ENCODE peak calls at places on chromosomes 1 and 21, in five cellular contexts. Y, U, V, Q and R are unnamed samples.

GRCh38 chr1:205665216-205665757 is 15.0 kb downstream of the SLC45A3 start:
- DNase-seq in Y (no peak), U (no peak), V (no peak), Q (no peak), R (no peak)

GRCh38 chr1:18707696-18708257 is 77.1 kb downstream of the PAX7 start:
- DNase-seq in Y (no peak), U (no peak), V (no peak), Q (no peak), R (no peak)

GRCh38 chr1:110555807-110556470 is 37.0 kb upstream of the KCNA10 start:
- DNase-seq in Y (no peak), U (no peak), V (no peak), Q (no peak), R (no peak)

GRCh38 chr1:16118706-16119105 is 37.2 kb downstream of the EPHA2 start:
- DNase-seq in Y (no peak), U (no peak), V (no peak), Q (no peak), R (no peak)

GRCh38 chr1:1291611-1292441 is 11.6 kb downstream of the SCNN1D start:
- DNase-seq in Y (peak), U (no peak), V (peak), Q (peak), R (peak)

GRCh38 chr1:19110266-19110927 is 99.7 kb downstream of the UBR4 start:
- DNase-seq in Y (peak), U (no peak), V (no peak), Q (no peak), R (no peak)

GRCh38 chr21:36388835-36389234 is 3.6 kb downstream of the CHAF1B start:
- DNase-seq in Y (no peak), U (no peak), V (no peak), Q (no peak), R (no peak)

GRCh38 chr21:42222821-42223390 is 4.0 kb downstream of the ABCG1 start:
- DNase-seq in Y (no peak), U (no peak), V (no peak), Q (no peak), R (no peak)

GRCh38 chr1:153957744-153958110 is 685 bp downstream of the CRTC2 start:
- DNase-seq in Y (no peak), U (no peak), V (peak), Q (no peak), R (no peak)

GRCh38 chr1:175152006-175152652 is 40.4 kb downstream of the KIAA0040 start:
- DNase-seq in Y (no peak), U (no peak), V (peak), Q (peak), R (peak)

GRCh38 chr1:24830680-24831272 is 85.5 kb downstream of the CLIC4 start:
- DNase-seq in Y (peak), U (no peak), V (peak), Q (no peak), R (no peak)

GRCh38 chr1:70153739-70154138 is 51.6 kb downstream of the LRRC40 start:
- DNase-seq in Y (no peak), U (no peak), V (no peak), Q (no peak), R (no peak)

GRCh38 chr1:40030528-40031135 is 9.9 kb upstream of the CAP1 start:
- DNase-seq in Y (peak), U (no peak), V (no peak), Q (no peak), R (no peak)

GRCh38 chr1:172917972-172918371 is 132.8 kb downstream of the TNFSF18 start:
- DNase-seq in Y (peak), U (no peak), V (no peak), Q (no peak), R (no peak)

GRCh38 chr1:30305519-30305918 is 417.9 kb downstream of the MATN1 start:
- DNase-seq in Y (no peak), U (no peak), V (no peak), Q (no peak), R (no peak)

GRCh38 chr1:67159233-67159632 is 7.0 kb upstream of the IL23R start:
- DNase-seq in Y (no peak), U (no peak), V (no peak), Q (no peak), R (no peak)

GRCh38 chr1:97791251-97791650 is 129.6 kb downstream of the DPYD start:
- DNase-seq in Y (no peak), U (no peak), V (peak), Q (no peak), R (no peak)

GRCh38 chr1:153534933-153535663 is 693 bp downstream of the S100A6 start:
- DNase-seq in Y (no peak), U (no peak), V (no peak), Q (no peak), R (no peak)

GRCh38 chr1:154423303-154423987 is 18.3 kb downstream of the IL6R start:
- DNase-seq in Y (no peak), U (no peak), V (no peak), Q (no peak), R (no peak)

GRCh38 chr1:211613108-211613947 is 34.4 kb upstream of the SLC30A1 start:
- DNase-seq in Y (peak), U (peak), V (no peak), Q (no peak), R (no peak)

GRCh38 chr1:19234224-19234623 is 17.1 kb downstream of the EMC1 start:
- DNase-seq in Y (no peak), U (no peak), V (no peak), Q (no peak), R (no peak)

GRCh38 chr1:177012342-177012741 is 152.2 kb downstream of the ASTN1 start:
- DNase-seq in Y (no peak), U (no peak), V (no peak), Q (no peak), R (no peak)

GRCh38 chr1:214228976-214229375 is 52.0 kb upstream of the SMYD2 start:
- DNase-seq in Y (no peak), U (no peak), V (no peak), Q (no peak), R (no peak)

GRCh38 chr1:9328201-9328600 is 35.5 kb downstream of the SPSB1 start:
- DNase-seq in Y (no peak), U (no peak), V (no peak), Q (no peak), R (no peak)

GRCh38 chr1:43414634-43415223 is 25.0 kb downstream of the SZT2 start:
- DNase-seq in Y (no peak), U (no peak), V (peak), Q (peak), R (peak)

GRCh38 chr1:235831148-235831547 is 35.6 kb downstream of the LYST start:
- DNase-seq in Y (peak), U (no peak), V (peak), Q (no peak), R (no peak)

GRCh38 chr1:150165622-150166612 is 16.2 kb downstream of the PLEKHO1 start:
- DNase-seq in Y (no peak), U (no peak), V (peak), Q (peak), R (peak)

GRCh38 chr1:208475951-208476824 is 232.0 kb upstream of the PLXNA2 start:
- DNase-seq in Y (no peak), U (no peak), V (no peak), Q (no peak), R (no peak)

GRCh38 chr1:243996223-243996622 is 54.9 kb upstream of the ZBTB18 start:
- DNase-seq in Y (no peak), U (no peak), V (no peak), Q (no peak), R (no peak)

GRCh38 chr1:10635385-10635896 is 160.7 kb downstream of the PEX14 start:
- DNase-seq in Y (no peak), U (no peak), V (no peak), Q (no peak), R (no peak)

GRCh38 chr1:89821322-89822108 is 683 bp downstream of the LRRC8D start:
- DNase-seq in Y (no peak), U (no peak), V (peak), Q (peak), R (peak)

GRCh38 chr1:21861602-21862429 is 49.8 kb downstream of the LDLRAD2 start:
- DNase-seq in Y (peak), U (no peak), V (no peak), Q (no peak), R (no peak)

GRCh38 chr21:41622831-41623548 is 115.0 kb upstream of the TMPRSS2 start:
- DNase-seq in Y (no peak), U (no peak), V (no peak), Q (no peak), R (no peak)

GRCh38 chr1:94754570-94754969 is 65.6 kb upstream of the SLC44A3 start:
- DNase-seq in Y (no peak), U (no peak), V (no peak), Q (no peak), R (no peak)

GRCh38 chr1:156889802-156890585 is 3.5 kb upstream of the PEAR1 start:
- DNase-seq in Y (peak), U (no peak), V (peak), Q (peak), R (peak)

GRCh38 chr21:16968436-16968835 is 544.4 kb upstream of the CXADR start:
- DNase-seq in Y (no peak), U (no peak), V (no peak), Q (no peak), R (no peak)

GRCh38 chr1:245953876-245954660 is 553.0 kb downstream of the SMYD3 start:
- DNase-seq in Y (no peak), U (no peak), V (peak), Q (no peak), R (no peak)

GRCh38 chr1:171754381-171754705 is 12.5 kb upstream of the VAMP4 start:
- DNase-seq in Y (no peak), U (no peak), V (no peak), Q (no peak), R (no peak)

GRCh38 chr1:91895832-91896556 is 10.0 kb upstream of the TGFBR3 start:
- DNase-seq in Y (no peak), U (no peak), V (no peak), Q (no peak), R (no peak)

GRCh38 chr1:91901231-91901630 is 15.3 kb upstream of the TGFBR3 start:
- DNase-seq in Y (no peak), U (no peak), V (no peak), Q (no peak), R (no peak)

GRCh38 chr1:91900538-91900937 is 14.6 kb upstream of the TGFBR3 start:
- DNase-seq in Y (peak), U (no peak), V (no peak), Q (no peak), R (no peak)

GRCh38 chr1:91894036-91894761 is 8.2 kb upstream of the TGFBR3 start:
- DNase-seq in Y (no peak), U (no peak), V (no peak), Q (no peak), R (no peak)

DNA sequence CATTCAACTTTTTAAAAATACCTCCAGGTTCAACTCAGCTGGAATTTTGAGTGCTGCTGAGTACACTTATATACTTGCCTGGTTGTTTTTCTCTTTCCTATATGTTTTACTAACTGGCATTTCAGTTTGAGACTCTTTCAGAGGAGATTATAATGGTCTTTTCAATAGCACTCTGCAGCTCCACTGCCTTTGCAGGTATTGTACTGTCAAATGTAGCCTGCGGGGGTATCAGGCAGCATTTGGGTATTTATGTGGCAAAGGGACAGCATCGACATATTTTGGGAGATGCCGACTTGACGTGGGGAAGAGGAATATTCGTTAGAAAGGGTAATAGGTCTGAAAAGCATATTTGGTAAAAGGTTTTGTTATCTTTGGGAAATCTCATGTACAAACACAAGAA is 11.1 kb upstream of the TGFBR3 start:
- DNase-seq in Y (no peak), U (no peak), V (no peak), Q (no peak), R (no peak)
- TF ChIP-seq CTCF in Y (no peak), U (no peak), V (no peak), Q (no peak), R (no peak)

DNA sequence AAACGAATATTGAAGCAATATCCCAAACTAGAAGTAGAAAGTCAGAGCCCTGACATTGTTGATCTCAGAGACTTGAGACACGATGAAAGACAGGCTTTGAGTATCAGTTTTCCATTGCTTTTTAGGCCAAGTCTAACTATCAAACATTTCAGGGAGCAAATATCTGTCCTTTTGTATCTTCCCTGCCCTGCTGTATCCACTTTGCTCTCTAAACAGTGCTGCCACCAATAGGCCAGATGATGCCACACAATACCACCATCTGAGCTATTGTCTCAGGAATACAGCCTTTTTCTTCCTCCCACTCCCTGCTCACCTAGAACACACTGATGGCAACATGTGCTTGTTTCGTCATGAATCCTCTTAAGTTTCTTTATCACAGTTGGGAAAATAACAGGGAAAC is 62.6 kb upstream of the SPAG17 start:
- DNase-seq in Y (no peak), U (no peak), V (no peak), Q (no peak), R (peak)
- TF ChIP-seq CTCF in Y (peak), U (peak), V (peak), Q (peak), R (no peak)

GRCh38 chr1:228648647-228649383 is 86.5 kb upstream of the RHOU start:
- DNase-seq in Y (no peak), U (no peak), V (no peak), Q (no peak), R (no peak)

GRCh38 chr1:228650141-228650540 is 85.1 kb upstream of the RHOU start:
- DNase-seq in Y (no peak), U (no peak), V (no peak), Q (no peak), R (no peak)

GRCh38 chr1:228647523-228648444 is 87.5 kb upstream of the RHOU start:
- DNase-seq in Y (peak), U (peak), V (peak), Q (peak), R (peak)

GRCh38 chr1:228650946-228651345 is 84.3 kb upstream of the RHOU start:
- DNase-seq in Y (no peak), U (no peak), V (no peak), Q (no peak), R (no peak)

DNA sequence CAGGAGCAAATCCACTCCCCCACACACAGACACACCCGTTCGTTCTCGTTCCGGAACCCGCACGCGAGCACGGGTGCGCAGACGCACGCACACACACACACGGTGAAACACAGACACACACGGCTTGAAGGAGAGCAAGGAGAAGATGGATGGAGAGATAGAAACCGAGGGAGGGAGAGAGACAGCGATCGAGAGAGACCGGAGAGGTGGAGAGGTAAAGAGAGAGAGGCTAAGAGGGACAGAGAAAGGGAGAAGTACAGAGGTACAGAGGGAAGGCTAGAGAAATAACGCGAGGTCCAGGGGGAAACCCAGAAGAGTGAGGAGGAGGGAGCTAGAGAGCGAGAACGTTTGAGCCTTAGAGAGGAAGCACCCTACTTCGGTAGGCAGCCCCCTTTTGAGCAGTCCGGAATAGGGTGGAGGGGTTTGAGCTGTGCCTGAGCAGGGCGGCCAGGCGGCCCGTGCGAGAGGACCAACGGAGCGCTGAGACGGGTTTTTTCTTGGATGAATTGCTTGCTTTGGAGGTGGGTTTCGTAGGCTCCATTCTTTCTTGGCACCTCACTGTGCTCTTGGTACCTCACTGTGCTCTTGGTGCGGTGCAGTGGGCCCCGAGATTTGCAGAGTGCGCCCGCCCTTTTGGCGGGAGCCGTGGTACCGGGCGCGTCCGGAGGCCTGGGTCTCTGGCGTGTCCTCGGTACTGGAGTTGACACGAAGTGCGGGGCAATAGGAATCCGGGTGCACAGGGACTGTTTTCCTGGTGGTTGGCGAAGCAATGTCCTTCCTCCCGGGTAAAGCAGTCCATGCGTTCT is 88.4 kb upstream of the RHOU start:
- DNase-seq in Y (no peak), U (no peak), V (peak), Q (no peak), R (no peak)
- TF ChIP-seq CTCF in Y (no peak), U (no peak), V (no peak), Q (no peak), R (no peak)

GRCh38 chr1:248402748-248403147 is at the start of gene OR2T1:
- DNase-seq in Y (no peak), U (no peak), V (no peak), Q (no peak), R (no peak)

GRCh38 chr1:248406721-248407692 is 4.2 kb downstream of the OR2T1 start:
- DNase-seq in Y (no peak), U (no peak), V (no peak), Q (no peak), R (no peak)

DNA sequence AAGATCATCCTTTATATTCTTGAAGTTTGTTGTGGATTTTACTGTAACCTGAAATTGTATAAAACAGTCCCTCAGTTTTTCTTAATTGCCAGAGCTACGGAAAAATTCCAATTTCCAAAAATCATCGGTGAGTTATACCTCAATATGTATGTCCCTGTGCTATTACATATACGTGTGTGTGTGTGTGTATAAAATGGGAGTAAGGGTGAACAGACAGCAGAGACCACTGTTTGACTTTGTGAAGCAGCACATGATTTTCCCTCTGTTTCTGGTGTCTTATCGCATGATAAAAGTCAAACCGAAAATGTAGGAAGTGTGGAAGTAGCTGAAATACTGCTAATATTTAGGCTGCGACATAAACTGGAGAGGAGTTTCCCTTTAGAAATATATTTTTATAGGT is 1.2 kb downstream of the OR2T1 start:
- DNase-seq in Y (no peak), U (no peak), V (peak), Q (no peak), R (no peak)
- TF ChIP-seq CTCF in Y (no peak), U (no peak), V (no peak), Q (no peak), R (no peak)

DNA sequence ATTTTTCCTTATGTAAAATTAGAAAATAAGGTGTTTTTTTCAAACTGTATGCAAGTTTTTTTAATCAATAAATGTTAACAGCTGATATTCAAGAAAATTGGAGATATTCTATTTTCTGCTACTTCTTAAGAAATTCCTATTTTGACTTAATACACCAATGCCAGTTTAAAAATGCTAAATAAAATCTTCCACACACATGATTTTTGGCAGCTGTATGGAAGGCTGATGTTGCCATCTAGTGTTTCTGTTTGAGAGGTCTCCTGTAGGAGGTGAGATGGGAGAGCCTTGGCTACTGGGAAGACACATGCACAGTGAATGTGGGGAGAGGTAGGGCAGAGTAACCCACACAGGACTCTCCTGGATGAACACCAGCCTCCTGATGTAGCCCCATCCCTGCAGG is 29.2 kb upstream of the OR2B11 start:
- DNase-seq in Y (peak), U (no peak), V (peak), Q (no peak), R (peak)
- TF ChIP-seq CTCF in Y (peak), U (peak), V (peak), Q (peak), R (peak)

GRCh38 chr21:46325073-46325912 is 1.3 kb downstream of the PCNT start:
- DNase-seq in Y (no peak), U (no peak), V (peak), Q (peak), R (peak)
- TF ChIP-seq CTCF in Y (peak), U (peak), V (no peak), Q (peak), R (no peak)